ENCODE peak calls at places on chromosomes 13 and 19, in seven cellular contexts. F is A549, J is tibial nerve, A is adrenal gland, P is neural progenitor cell, U is breast epithelium, G is left ventricle myocardium inferior. S is an unnamed sample.
A peak's percentile ranks its signal among the peaks of the same experiment; 100 is the strongest.

GRCh38 chr19:5993516-5994406 is 15.8 kb upstream of the RANBP3 start:
- DNase-seq in F (no peak), J (no peak), A (peak; percentile 44), P (no peak), U (no peak), G (peak; percentile 55), S (no peak)

GRCh38 chr19:21474671-21475181 is 30.7 kb upstream of the ZNF429 start:
- DNase-seq in F (no peak), J (peak; percentile 29), A (peak; percentile 77), P (peak; percentile 82), U (peak; percentile 77), G (peak; percentile 82), S (peak; percentile 85)

GRCh38 chr19:21751379-21751778 is 16.0 kb downstream of the ZNF100 start:
- DNase-seq in F (no peak), J (no peak), A (peak; percentile 59), P (no peak), U (no peak), G (no peak), S (no peak)

GRCh38 chr19:10855879-10856522 is 7.8 kb downstream of the C19orf38 start:
- DNase-seq in F (peak; percentile 68), J (no peak), A (no peak), P (peak; percentile 44), U (no peak), G (no peak), S (no peak)

GRCh38 chr19:38735257-38735686 is 9.0 kb downstream of the CAPN12 start:
- DNase-seq in F (peak; percentile 63), J (no peak), A (no peak), P (peak; percentile 72), U (peak; percentile 41), G (no peak), S (peak; percentile 67)

GRCh38 chr19:44648536-44649370 is 5.0 kb downstream of the PVR start:
- DNase-seq in F (no peak), J (no peak), A (peak; percentile 90), P (no peak), U (no peak), G (peak; percentile 31), S (no peak)

GRCh38 chr19:8255426-8256125 is 46.4 kb downstream of the CERS4 start:
- DNase-seq in F (no peak), J (no peak), A (no peak), P (no peak), U (no peak), G (no peak), S (peak; percentile 38)

GRCh38 chr13:38421590-38422560 is 72.2 kb downstream of the UFM1 start:
- DNase-seq in F (no peak), J (no peak), A (no peak), P (no peak), U (no peak), G (no peak), S (no peak)

GRCh38 chr13:21913010-21913409 is 242.1 kb downstream of the FGF9 start:
- DNase-seq in F (no peak), J (no peak), A (no peak), P (peak; percentile 68), U (no peak), G (no peak), S (no peak)

GRCh38 chr13:105340061-105340606 is 1195.3 kb downstream of the EFNB2 start:
- DNase-seq in F (no peak), J (no peak), A (no peak), P (no peak), U (no peak), G (no peak), S (no peak)

GRCh38 chr19:55443045-55443823 is at the start of gene SHISA7:
- DNase-seq in F (peak; percentile 72), J (no peak), A (no peak), P (peak; percentile 48), U (no peak), G (no peak), S (no peak)

GRCh38 chr19:28466107-28467045 is 746.6 kb downstream of the UQCRFS1 start:
- DNase-seq in F (peak; percentile 66), J (peak; percentile 82), A (peak; percentile 64), P (peak; percentile 76), U (no peak), G (peak; percentile 53), S (peak; percentile 74)

GRCh38 chr13:51041126-51041525 is 69.9 kb downstream of the C13orf42 start:
- DNase-seq in F (no peak), J (no peak), A (no peak), P (no peak), U (no peak), G (no peak), S (no peak)

GRCh38 chr19:16940626-16941025 is 51.8 kb downstream of the F2RL3 start:
- DNase-seq in F (no peak), J (no peak), A (no peak), P (no peak), U (no peak), G (no peak), S (no peak)

GRCh38 chr13:109700176-109700575 is 86.2 kb downstream of the IRS2 start:
- DNase-seq in F (peak; percentile 63), J (peak; percentile 48), A (peak; percentile 63), P (no peak), U (peak; percentile 45), G (peak; percentile 83), S (peak; percentile 49)

GRCh38 chr13:20494656-20495055 is 31.0 kb downstream of the CRYL1 start:
- DNase-seq in F (no peak), J (no peak), A (no peak), P (no peak), U (no peak), G (no peak), S (no peak)

GRCh38 chr13:65656740-65657329 is 1573.3 kb downstream of the PCDH9 start:
- DNase-seq in F (peak; percentile 4), J (no peak), A (no peak), P (no peak), U (no peak), G (no peak), S (no peak)

GRCh38 chr13:59358014-59358413 is 805.7 kb downstream of the DIAPH3 start:
- DNase-seq in F (no peak), J (no peak), A (no peak), P (no peak), U (no peak), G (no peak), S (no peak)
- H3K27ac ChIP-seq in F (no peak overlapping the region), J (no peak overlapping the region), A (no peak overlapping the region), P (no peak overlapping the region), U (no peak overlapping the region), G (peak overlapping the region; percentile 76), S (no peak overlapping the region)

DNA sequence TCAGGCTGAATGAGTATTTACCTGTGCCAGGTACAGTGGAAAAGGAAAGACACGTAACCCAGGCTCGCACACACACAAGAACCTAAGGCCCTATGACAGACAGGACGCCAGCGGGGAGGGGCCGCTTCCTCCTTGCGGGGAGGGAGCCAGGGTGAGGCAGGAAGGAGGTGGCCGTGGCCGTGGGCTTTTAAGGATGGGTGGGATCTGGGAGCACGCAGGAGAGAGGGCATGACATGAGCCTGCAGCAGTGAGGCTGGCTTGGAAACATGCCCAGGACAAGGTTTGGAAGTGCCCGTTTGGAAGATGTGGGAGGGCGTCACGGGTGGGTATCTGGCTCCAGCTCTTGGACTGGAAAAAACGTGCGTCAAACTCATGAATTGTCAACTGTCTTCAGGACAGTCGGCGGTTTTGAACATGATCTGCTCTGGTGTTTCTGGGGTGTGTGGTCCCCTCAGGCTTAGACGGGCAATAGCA is 20.1 kb downstream of the SH3GL1 start:
- DNase-seq in F (no peak), J (no peak), A (no peak), P (no peak), U (no peak), G (peak; percentile 55), S (peak; percentile 74)
- H3K4me1 ChIP-seq in F (peaks cover 48% of the 10 kb centered on the region), J (peaks cover 3% of the 10 kb centered on the region), A (peaks cover 69% of the 10 kb centered on the region), P (peaks cover 18% of the 10 kb centered on the region), U (peaks cover 34% of the 10 kb centered on the region), G (peaks cover 54% of the 10 kb centered on the region), S (peaks cover 51% of the 10 kb centered on the region)

GRCh38 chr13:36130168-36130541 is 1.0 kb downstream of the DCLK1 start:
- DNase-seq in F (no peak), J (no peak), A (no peak), P (no peak), U (no peak), G (no peak), S (no peak)

GRCh38 chr13:36133950-36134349 is 2.8 kb upstream of the DCLK1 start:
- DNase-seq in F (no peak), J (no peak), A (no peak), P (no peak), U (no peak), G (no peak), S (no peak)

GRCh38 chr13:36131215-36131930 is at the start of gene DCLK1:
- DNase-seq in F (no peak), J (peak; percentile 60), A (no peak), P (peak; percentile 85), U (no peak), G (peak; percentile 80), S (peak; percentile 88)

GRCh38 chr13:36130542-36131214 is 504 bp downstream of the DCLK1 start:
- DNase-seq in F (no peak), J (peak; percentile 21), A (no peak), P (peak; percentile 76), U (no peak), G (peak; percentile 30), S (peak; percentile 64)

GRCh38 chr13:36131931-36132297 is 732 bp upstream of the DCLK1 start:
- DNase-seq in F (no peak), J (peak; percentile 56), A (no peak), P (no peak), U (no peak), G (peak; percentile 72), S (peak; percentile 74)
- TF ChIP-seq CTCF in F (no peak), J (no peak), A (no peak), P (no peak), U (no peak), G (no peak), S (no peak)

GRCh38 chr19:36097036-36097435 is 13.9 kb upstream of the OVOL3 start:
- DNase-seq in F (no peak), J (no peak), A (no peak), P (peak; percentile 55), U (peak; percentile 46), G (no peak), S (no peak)

GRCh38 chr19:36101550-36102327 is 9.2 kb upstream of the OVOL3 start:
- DNase-seq in F (no peak), J (no peak), A (no peak), P (no peak), U (no peak), G (no peak), S (no peak)

GRCh38 chr19:36100476-36100875 is 10.5 kb upstream of the OVOL3 start:
- DNase-seq in F (no peak), J (no peak), A (no peak), P (no peak), U (no peak), G (peak; percentile 80), S (peak; percentile 72)

GRCh38 chr19:36103040-36103626 is 7.8 kb upstream of the OVOL3 start:
- DNase-seq in F (no peak), J (no peak), A (no peak), P (no peak), U (no peak), G (no peak), S (no peak)

GRCh38 chr19:36099166-36099785 is 11.7 kb upstream of the OVOL3 start:
- DNase-seq in F (no peak), J (no peak), A (no peak), P (no peak), U (no peak), G (no peak), S (no peak)
- H3K27ac ChIP-seq in F (no peak overlapping the region), J (no peak overlapping the region), A (no peak overlapping the region), P (no peak overlapping the region), U (no peak overlapping the region), G (peak overlapping the region; percentile 88), S (no peak overlapping the region)

S was measured in psoas muscle.